ENCODE peak calls at places on chromosome 15, in six cellular contexts. U, B, S, A, W and Y are unnamed samples.

GRCh38 chr15:82132742-82133141 is 86.9 kb upstream of the MEX3B start:
- DNase-seq in U (no peak), B (no peak), S (no peak), A (no peak), W (no peak), Y (peak)

GRCh38 chr15:29692527-29692926 is 129.7 kb downstream of the TJP1 start:
- DNase-seq in U (no peak), B (no peak), S (no peak), A (no peak), W (no peak), Y (no peak)

GRCh38 chr15:25850154-25851111 is 12.7 kb downstream of the ATP10A start:
- DNase-seq in U (peak), B (no peak), S (peak), A (no peak), W (no peak), Y (peak)

GRCh38 chr15:56371495-56372147 is 6.4 kb downstream of the TEX9 start:
- DNase-seq in U (no peak), B (no peak), S (no peak), A (no peak), W (no peak), Y (no peak)

GRCh38 chr15:58552505-58553364 is 120.9 kb downstream of the LIPC start:
- DNase-seq in U (no peak), B (no peak), S (no peak), A (no peak), W (no peak), Y (no peak)

GRCh38 chr15:75455982-75456531 is 4.6 kb upstream of the SIN3A start:
- DNase-seq in U (peak), B (no peak), S (no peak), A (no peak), W (no peak), Y (peak)

GRCh38 chr15:80480909-80481308 is 76.7 kb downstream of the ARNT2 start:
- DNase-seq in U (no peak), B (no peak), S (no peak), A (peak), W (no peak), Y (peak)

GRCh38 chr15:91335702-91336101 is 235.6 kb downstream of the SV2B start:
- DNase-seq in U (no peak), B (no peak), S (no peak), A (no peak), W (no peak), Y (no peak)

GRCh38 chr15:71800835-71801745 is 9.3 kb upstream of the NR2E3 start:
- DNase-seq in U (no peak), B (peak), S (peak), A (no peak), W (peak), Y (peak)

GRCh38 chr15:91866971-91867372 is 13.5 kb downstream of the SLCO3A1 start:
- DNase-seq in U (no peak), B (no peak), S (no peak), A (peak), W (no peak), Y (no peak)

GRCh38 chr15:31476411-31476810 is 149.8 kb downstream of the KLF13 start:
- DNase-seq in U (no peak), B (no peak), S (no peak), A (no peak), W (no peak), Y (no peak)

GRCh38 chr15:40252438-40253178 is 13.7 kb downstream of the PAK6 start:
- DNase-seq in U (no peak), B (peak), S (no peak), A (peak), W (peak), Y (no peak)

GRCh38 chr15:53209396-53210042 is 419.4 kb upstream of the ONECUT1 start:
- DNase-seq in U (no peak), B (no peak), S (no peak), A (no peak), W (no peak), Y (no peak)

GRCh38 chr15:63699391-63699790 is 102.2 kb downstream of the FBXL22 start:
- DNase-seq in U (no peak), B (no peak), S (no peak), A (no peak), W (no peak), Y (no peak)

GRCh38 chr15:83869329-83869728 is 215.4 kb downstream of the ADAMTSL3 start:
- DNase-seq in U (no peak), B (no peak), S (no peak), A (no peak), W (no peak), Y (no peak)

GRCh38 chr15:40978141-40978540 is 24.9 kb downstream of the CHAC1 start:
- DNase-seq in U (no peak), B (no peak), S (no peak), A (no peak), W (no peak), Y (no peak)

GRCh38 chr15:77107531-77108355 is 36.8 kb upstream of the TSPAN3 start:
- DNase-seq in U (no peak), B (peak), S (peak), A (peak), W (peak), Y (peak)

GRCh38 chr15:51780636-51781035 is 29.2 kb downstream of the TMOD2 start:
- DNase-seq in U (no peak), B (no peak), S (no peak), A (no peak), W (no peak), Y (no peak)

GRCh38 chr15:78638658-78639314 is 2.2 kb downstream of the CHRNB4 start:
- DNase-seq in U (peak), B (peak), S (peak), A (no peak), W (peak), Y (peak)

GRCh38 chr15:23857028-23857641 is 170.0 kb upstream of the NDN start:
- DNase-seq in U (no peak), B (no peak), S (no peak), A (no peak), W (peak), Y (no peak)

GRCh38 chr15:72141171-72142084 is 23.2 kb downstream of the SENP8 start:
- DNase-seq in U (no peak), B (peak), S (no peak), A (no peak), W (no peak), Y (no peak)

GRCh38 chr15:77753238-77753873 is 120.6 kb upstream of the LINGO1 start:
- DNase-seq in U (no peak), B (no peak), S (no peak), A (peak), W (no peak), Y (peak)

GRCh38 chr15:25439456-25439836 is 622 bp upstream of the UBE3A start:
- DNase-seq in U (no peak), B (peak), S (peak), A (no peak), W (no peak), Y (no peak)

GRCh38 chr15:48627260-48627969 is 18.1 kb downstream of the FBN1 start:
- DNase-seq in U (no peak), B (no peak), S (no peak), A (no peak), W (no peak), Y (peak)

GRCh38 chr15:90000175-90000923 is 775 bp upstream of the ZNF710 start:
- DNase-seq in U (no peak), B (peak), S (no peak), A (no peak), W (no peak), Y (peak)

GRCh38 chr15:53675832-53676231 is 83.6 kb downstream of the WDR72 start:
- DNase-seq in U (no peak), B (no peak), S (no peak), A (no peak), W (no peak), Y (no peak)

GRCh38 chr15:70829366-70830166 is 24.4 kb downstream of the LARP6 start:
- DNase-seq in U (no peak), B (no peak), S (no peak), A (peak), W (no peak), Y (no peak)

GRCh38 chr15:93929375-93930094 is 301.8 kb upstream of the MCTP2 start:
- DNase-seq in U (no peak), B (no peak), S (no peak), A (no peak), W (no peak), Y (peak)

GRCh38 chr15:82650046-82650670 is 3.0 kb upstream of the CPEB1 start:
- DNase-seq in U (no peak), B (no peak), S (no peak), A (no peak), W (no peak), Y (no peak)

GRCh38 chr15:70892002-70892911 is at the start of the genes LRRC49 and THAP10:
- DNase-seq in U (no peak), B (peak), S (no peak), A (peak), W (peak), Y (peak)

GRCh38 chr15:75460646-75461045 is 9.2 kb upstream of the SIN3A start:
- DNase-seq in U (no peak), B (no peak), S (no peak), A (no peak), W (no peak), Y (no peak)

GRCh38 chr15:90730290-90730689 is 13.1 kb downstream of the BLM start:
- DNase-seq in U (no peak), B (no peak), S (no peak), A (no peak), W (no peak), Y (no peak)

GRCh38 chr15:61411941-61412510 is 182.9 kb upstream of the RORA start:
- DNase-seq in U (no peak), B (no peak), S (no peak), A (no peak), W (no peak), Y (no peak)

GRCh38 chr15:57092252-57092651 is 173.8 kb downstream of the TCF12 start:
- DNase-seq in U (no peak), B (no peak), S (no peak), A (no peak), W (no peak), Y (no peak)

GRCh38 chr15:98315951-98316350 is 332.4 kb upstream of the IGF1R start:
- DNase-seq in U (no peak), B (no peak), S (no peak), A (no peak), W (no peak), Y (no peak)